ENCODE peak calls at places on chromosomes 7 and 10, in five cellular contexts. One of them, this sample, is unnamed.

GRCh38 chr7:129840757-129841156 is 112.0 kb downstream of the UBE2H start:
- DNase-seq in type B pancreatic cell: no peak
- DNase-seq in GM20000: no peak
- DNase-seq in foreskin keratinocyte: no peak
- DNase-seq in neural progenitor cell: no peak
- DNase-seq in this sample: no peak

GRCh38 chr7:115227473-115228235 is 305.8 kb downstream of the MDFIC start:
- DNase-seq in foreskin keratinocyte: no peak
- DNase-seq in type B pancreatic cell: no peak
- DNase-seq in neural progenitor cell: no peak
- DNase-seq in GM20000: no peak
- DNase-seq in this sample: no peak

GRCh38 chr7:72805526-72806494 is 22.2 kb downstream of the TYW1B start:
- DNase-seq in foreskin keratinocyte: peak
- DNase-seq in type B pancreatic cell: no peak
- DNase-seq in GM20000: no peak
- DNase-seq in neural progenitor cell: no peak
- DNase-seq in this sample: peak

GRCh38 chr7:4274286-4274685 is 407.8 kb upstream of the FOXK1 start:
- DNase-seq in GM20000: no peak
- DNase-seq in neural progenitor cell: no peak
- DNase-seq in foreskin keratinocyte: no peak
- DNase-seq in type B pancreatic cell: peak
- DNase-seq in this sample: no peak

GRCh38 chr7:77306231-77307067 is 106.8 kb upstream of the FGL2 start:
- DNase-seq in GM20000: no peak
- DNase-seq in type B pancreatic cell: no peak
- DNase-seq in foreskin keratinocyte: no peak
- DNase-seq in neural progenitor cell: no peak
- DNase-seq in this sample: no peak

GRCh38 chr7:81618400-81619014 is 151.3 kb downstream of the HGF start:
- DNase-seq in foreskin keratinocyte: peak
- DNase-seq in GM20000: no peak
- DNase-seq in neural progenitor cell: no peak
- DNase-seq in type B pancreatic cell: no peak
- DNase-seq in this sample: no peak

GRCh38 chr7:87702326-87702725 is 74.1 kb downstream of the RUNDC3B start:
- DNase-seq in GM20000: no peak
- DNase-seq in foreskin keratinocyte: peak
- DNase-seq in type B pancreatic cell: no peak
- DNase-seq in neural progenitor cell: no peak
- DNase-seq in this sample: no peak

GRCh38 chr7:106062006-106062405 is 50.1 kb downstream of the SYPL1 start:
- DNase-seq in type B pancreatic cell: no peak
- DNase-seq in foreskin keratinocyte: no peak
- DNase-seq in neural progenitor cell: no peak
- DNase-seq in GM20000: no peak
- DNase-seq in this sample: no peak

GRCh38 chr7:102284891-102285540 is 1.7 kb upstream of the SH2B2 start:
- DNase-seq in type B pancreatic cell: no peak
- DNase-seq in GM20000: no peak
- DNase-seq in neural progenitor cell: no peak
- DNase-seq in foreskin keratinocyte: no peak
- DNase-seq in this sample: peak

GRCh38 chr7:105916603-105917002 is 40.2 kb upstream of the ATXN7L1 start:
- DNase-seq in type B pancreatic cell: no peak
- DNase-seq in neural progenitor cell: no peak
- DNase-seq in foreskin keratinocyte: no peak
- DNase-seq in GM20000: no peak
- DNase-seq in this sample: no peak

GRCh38 chr10:123157210-123157609 is 3.0 kb downstream of the BUB3 start:
- DNase-seq in foreskin keratinocyte: no peak
- DNase-seq in type B pancreatic cell: no peak
- DNase-seq in GM20000: no peak
- DNase-seq in neural progenitor cell: no peak
- DNase-seq in this sample: no peak

GRCh38 chr7:947391-948210 is 6.9 kb downstream of the ADAP1 start:
- DNase-seq in foreskin keratinocyte: no peak
- DNase-seq in neural progenitor cell: no peak
- DNase-seq in type B pancreatic cell: no peak
- DNase-seq in GM20000: no peak
- DNase-seq in this sample: peak

GRCh38 chr7:157271315-157271990 is 65.4 kb upstream of the DNAJB6 start:
- DNase-seq in type B pancreatic cell: no peak
- DNase-seq in GM20000: peak
- DNase-seq in neural progenitor cell: no peak
- DNase-seq in foreskin keratinocyte: no peak
- DNase-seq in this sample: no peak

GRCh38 chr7:14760730-14761129 is 141.8 kb downstream of the DGKB start:
- DNase-seq in foreskin keratinocyte: no peak
- DNase-seq in GM20000: no peak
- DNase-seq in neural progenitor cell: no peak
- DNase-seq in type B pancreatic cell: no peak
- DNase-seq in this sample: no peak

GRCh38 chr10:94349327-94349726 is 13.4 kb downstream of the NOC3L start:
- DNase-seq in foreskin keratinocyte: no peak
- DNase-seq in GM20000: no peak
- DNase-seq in neural progenitor cell: no peak
- DNase-seq in type B pancreatic cell: no peak
- DNase-seq in this sample: no peak
- TF ChIP-seq CTCF in foreskin keratinocyte: no peak
- TF ChIP-seq CTCF in GM20000: no peak
- TF ChIP-seq CTCF in neural progenitor cell: no peak
- TF ChIP-seq CTCF in type B pancreatic cell: no peak
- TF ChIP-seq CTCF in this sample: no peak

GRCh38 chr7:84610390-84610789 is 415.8 kb upstream of the SEMA3A start:
- DNase-seq in type B pancreatic cell: no peak
- DNase-seq in GM20000: no peak
- DNase-seq in foreskin keratinocyte: no peak
- DNase-seq in neural progenitor cell: no peak
- DNase-seq in this sample: no peak

GRCh38 chr7:84614821-84615506 is 420.4 kb upstream of the SEMA3A start:
- DNase-seq in GM20000: no peak
- DNase-seq in foreskin keratinocyte: no peak
- DNase-seq in type B pancreatic cell: no peak
- DNase-seq in neural progenitor cell: no peak
- DNase-seq in this sample: no peak

GRCh38 chr7:84613411-84613810 is 418.8 kb upstream of the SEMA3A start:
- DNase-seq in foreskin keratinocyte: no peak
- DNase-seq in GM20000: no peak
- DNase-seq in neural progenitor cell: no peak
- DNase-seq in type B pancreatic cell: no peak
- DNase-seq in this sample: no peak

GRCh38 chr7:84612976-84613375 is 418.4 kb upstream of the SEMA3A start:
- DNase-seq in neural progenitor cell: no peak
- DNase-seq in foreskin keratinocyte: no peak
- DNase-seq in GM20000: no peak
- DNase-seq in type B pancreatic cell: no peak
- DNase-seq in this sample: no peak

DNA sequence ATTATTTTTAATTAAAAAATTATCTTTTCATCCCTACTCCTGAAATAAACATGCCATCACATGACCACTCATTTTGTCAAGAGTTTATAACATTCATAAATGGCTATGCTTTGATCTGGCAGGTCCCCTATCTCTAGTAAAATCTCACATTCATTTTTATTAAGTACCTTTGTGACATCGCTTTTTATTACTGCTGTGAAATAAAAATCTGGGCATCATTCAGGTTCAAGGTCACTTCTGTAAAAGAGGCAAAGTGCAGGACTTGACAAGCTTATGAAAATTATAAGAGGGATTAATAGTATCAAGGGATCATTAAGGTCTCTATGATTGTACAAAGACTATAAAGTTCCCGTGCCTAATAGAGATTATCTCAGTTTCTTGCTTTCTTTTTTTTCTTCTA is 416.8 kb upstream of the SEMA3A start:
- DNase-seq in type B pancreatic cell: no peak
- DNase-seq in foreskin keratinocyte: no peak
- DNase-seq in neural progenitor cell: no peak
- DNase-seq in GM20000: no peak
- DNase-seq in this sample: no peak
- TF ChIP-seq CTCF in type B pancreatic cell: no peak
- TF ChIP-seq CTCF in foreskin keratinocyte: no peak
- TF ChIP-seq CTCF in neural progenitor cell: no peak
- TF ChIP-seq CTCF in GM20000: no peak
- TF ChIP-seq CTCF in this sample: no peak

DNA sequence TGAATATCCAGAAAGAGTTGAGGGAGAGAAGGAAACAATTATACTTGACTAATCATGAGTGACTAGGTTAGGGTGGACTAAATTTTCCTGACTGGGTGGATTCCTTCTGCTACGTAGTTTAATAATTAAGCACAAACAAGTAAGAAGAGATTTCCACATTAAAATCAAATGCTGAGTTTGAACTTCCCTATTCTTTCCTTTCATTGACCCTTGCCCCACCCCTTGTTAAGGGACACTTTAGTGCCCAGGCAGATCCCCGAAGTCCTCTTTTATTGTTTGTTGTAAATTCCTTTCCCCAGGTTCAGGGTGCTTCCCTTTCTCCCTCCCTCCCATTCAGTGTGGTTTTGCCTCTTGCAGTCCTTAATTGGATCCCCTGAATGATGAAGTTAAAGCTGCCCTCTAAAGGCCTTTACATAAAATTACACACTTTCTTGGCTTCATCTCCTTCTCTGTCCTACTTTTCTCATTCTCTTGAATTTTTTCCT is 8.8 kb upstream of the SPAM1 start:
- DNase-seq in type B pancreatic cell: no peak
- DNase-seq in foreskin keratinocyte: peak
- DNase-seq in GM20000: peak
- DNase-seq in neural progenitor cell: peak
- DNase-seq in this sample: no peak
- TF ChIP-seq CTCF in type B pancreatic cell: peak
- TF ChIP-seq CTCF in foreskin keratinocyte: peak
- TF ChIP-seq CTCF in GM20000: no peak
- TF ChIP-seq CTCF in neural progenitor cell: peak
- TF ChIP-seq CTCF in this sample: peak

GRCh38 chr7:117383826-117384225 is 43.5 kb downstream of the ASZ1 start:
- DNase-seq in GM20000: no peak
- DNase-seq in neural progenitor cell: no peak
- DNase-seq in foreskin keratinocyte: no peak
- DNase-seq in type B pancreatic cell: no peak
- DNase-seq in this sample: no peak

GRCh38 chr7:117381357-117381756 is 45.9 kb downstream of the ASZ1 start:
- DNase-seq in type B pancreatic cell: no peak
- DNase-seq in foreskin keratinocyte: no peak
- DNase-seq in GM20000: no peak
- DNase-seq in neural progenitor cell: no peak
- DNase-seq in this sample: no peak

GRCh38 chr7:117386125-117386709 is 41.1 kb downstream of the ASZ1 start:
- DNase-seq in foreskin keratinocyte: no peak
- DNase-seq in type B pancreatic cell: no peak
- DNase-seq in GM20000: no peak
- DNase-seq in neural progenitor cell: no peak
- DNase-seq in this sample: no peak

GRCh38 chr7:117384693-117385092 is 42.6 kb downstream of the ASZ1 start:
- DNase-seq in foreskin keratinocyte: no peak
- DNase-seq in type B pancreatic cell: no peak
- DNase-seq in GM20000: no peak
- DNase-seq in neural progenitor cell: no peak
- DNase-seq in this sample: no peak

DNA sequence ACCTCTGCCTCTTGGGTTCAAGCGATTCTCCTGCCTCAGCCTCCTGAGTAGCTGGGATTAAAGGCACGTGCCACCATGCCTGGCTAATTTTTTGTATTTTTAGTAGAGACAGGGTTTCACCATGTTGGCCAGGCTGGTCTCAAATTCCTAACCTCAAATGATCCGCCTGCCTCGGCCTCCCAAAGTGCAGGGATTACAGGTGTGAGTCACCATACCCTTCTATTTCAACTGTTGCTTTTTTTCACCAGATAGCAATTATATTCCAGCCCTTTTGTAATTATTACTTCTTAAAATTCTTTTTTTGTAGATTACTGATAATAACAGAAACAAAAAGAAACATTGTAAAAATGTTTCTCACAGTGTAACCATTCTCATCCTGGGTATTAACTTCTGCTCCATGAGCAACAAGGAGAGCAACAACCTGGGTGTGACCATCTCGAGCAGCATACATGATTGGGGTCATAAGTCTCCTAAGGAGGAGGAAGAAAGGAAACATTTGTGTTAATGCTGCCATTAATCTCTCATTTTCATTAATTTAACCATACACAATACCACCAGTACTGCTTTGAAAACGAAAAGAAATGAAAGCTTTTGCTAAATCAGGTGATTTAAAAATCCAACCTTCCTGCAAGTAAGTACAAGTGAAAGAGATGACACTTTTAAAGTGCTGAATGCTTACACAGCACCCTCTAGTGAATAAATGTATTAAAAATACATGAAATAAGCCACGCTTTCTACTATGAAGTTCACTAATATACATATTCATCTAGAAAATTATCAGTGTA is 41.8 kb downstream of the ASZ1 start:
- DNase-seq in neural progenitor cell: no peak
- DNase-seq in GM20000: peak
- DNase-seq in type B pancreatic cell: no peak
- DNase-seq in foreskin keratinocyte: no peak
- DNase-seq in this sample: no peak
- TF ChIP-seq CTCF in neural progenitor cell: peak
- TF ChIP-seq CTCF in GM20000: no peak
- TF ChIP-seq CTCF in type B pancreatic cell: peak
- TF ChIP-seq CTCF in foreskin keratinocyte: peak
- TF ChIP-seq CTCF in this sample: no peak

GRCh38 chr7:122535086-122535485 is 163.8 kb downstream of the RNF133 start:
- DNase-seq in GM20000: no peak
- DNase-seq in foreskin keratinocyte: no peak
- DNase-seq in neural progenitor cell: no peak
- DNase-seq in type B pancreatic cell: no peak
- DNase-seq in this sample: no peak

GRCh38 chr7:122528879-122529481 is 169.9 kb downstream of the RNF133 start:
- DNase-seq in type B pancreatic cell: no peak
- DNase-seq in GM20000: peak
- DNase-seq in foreskin keratinocyte: no peak
- DNase-seq in neural progenitor cell: peak
- DNase-seq in this sample: no peak

DNA sequence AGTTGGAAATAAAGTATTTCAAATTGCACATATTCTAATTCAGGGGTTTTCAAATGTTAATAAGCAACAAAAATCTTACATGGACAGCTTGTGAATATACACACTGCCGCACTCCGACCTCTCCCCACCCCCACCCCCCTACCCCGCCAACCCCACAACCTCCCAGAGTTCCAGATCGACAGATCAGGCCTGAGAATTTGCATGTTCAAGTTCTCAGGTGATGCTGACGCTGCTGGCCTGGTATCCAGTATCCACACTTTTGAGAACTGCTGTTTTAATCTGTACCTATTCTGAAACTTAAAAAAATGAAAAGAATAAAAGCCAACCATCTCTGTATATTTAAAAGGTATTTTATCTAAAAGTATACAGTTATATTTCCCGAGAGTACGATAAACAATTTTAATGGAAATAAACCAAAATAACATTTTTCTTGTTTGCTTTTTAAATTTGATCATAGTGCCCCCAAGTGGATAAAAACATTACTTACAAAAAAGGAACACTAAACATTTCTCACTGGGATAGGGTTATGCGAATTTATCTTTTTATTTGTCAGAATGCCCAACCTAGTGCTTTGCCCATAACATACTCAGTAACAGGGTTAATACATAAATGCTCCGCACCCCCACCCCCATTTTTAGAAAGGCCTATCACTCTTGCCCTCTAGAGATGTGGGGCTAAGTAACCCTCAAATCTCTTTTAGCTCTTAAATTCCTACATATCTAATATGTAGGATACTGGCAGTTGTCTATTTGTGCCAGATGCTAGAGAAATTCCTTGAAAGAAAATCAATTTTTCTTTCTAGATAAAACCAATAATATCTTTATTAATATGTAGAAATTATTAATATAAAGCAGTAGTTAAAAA is 166.3 kb downstream of the RNF133 start:
- DNase-seq in GM20000: peak
- DNase-seq in type B pancreatic cell: no peak
- DNase-seq in neural progenitor cell: peak
- DNase-seq in foreskin keratinocyte: no peak
- DNase-seq in this sample: no peak
- TF ChIP-seq CTCF in GM20000: no peak
- TF ChIP-seq CTCF in type B pancreatic cell: peak
- TF ChIP-seq CTCF in neural progenitor cell: peak
- TF ChIP-seq CTCF in foreskin keratinocyte: peak
- TF ChIP-seq CTCF in this sample: no peak

This sample was measured in CD14-positive monocyte.